ENCODE peak calls at places on chromosome X, in eight cellular contexts. A is DND-41, Z is H9, M is mammary epithelial cell, Q is AG04450, J is HCT116, E is uterus, X is GM23338. I is an unnamed sample.

GRCh38 chrX:23114256-23114655 is 114.5 kb downstream of the DDX53 start:
- DNase-seq in J (no peak), X (no peak), M (no peak), A (no peak), Q (no peak), E (no peak), Z (no peak), I (no peak)

GRCh38 chrX:23035493-23035892 is 35.7 kb downstream of the DDX53 start:
- DNase-seq in E (no peak), X (peak; percentile 7), A (no peak), Q (no peak), J (no peak), Z (peak; percentile 29), M (no peak), I (no peak)

GRCh38 chrX:150226223-150226965 is 136.7 kb upstream of the MAMLD1 start:
- DNase-seq in A (no peak), Q (no peak), M (no peak), E (no peak), J (no peak), Z (no peak), X (peak; percentile 2), I (no peak)

GRCh38 chrX:44314259-44314734 is 29.2 kb downstream of the EFHC2 start:
- DNase-seq in J (no peak), Q (peak; percentile 0), A (no peak), Z (no peak), X (no peak), E (no peak), M (peak; percentile 6), I (peak; percentile 41)

GRCh38 chrX:15696516-15696915 is 31.9 kb upstream of the CLTRN start:
- DNase-seq in Z (no peak), M (no peak), J (no peak), Q (no peak), A (no peak), E (no peak), X (no peak), I (no peak)

GRCh38 chrX:108582151-108582550 is 142.5 kb downstream of the COL4A5 start:
- DNase-seq in A (no peak), E (no peak), Z (no peak), Q (no peak), M (no peak), X (no peak), J (no peak), I (no peak)

GRCh38 chrX:68659385-68659784 is 11.9 kb downstream of the STARD8 start:
- DNase-seq in X (peak; percentile 36), J (no peak), M (no peak), E (no peak), Q (no peak), A (no peak), Z (no peak), I (no peak)

GRCh38 chrX:75786290-75786689 is 1.2 kb upstream of the MAGEE2 start:
- DNase-seq in A (no peak), Q (no peak), E (no peak), Z (no peak), M (no peak), J (no peak), X (no peak), I (no peak)

GRCh38 chrX:74343970-74344622 is 40.1 kb downstream of the ZCCHC13 start:
- DNase-seq in Z (peak; percentile 85), Q (peak; percentile 82), J (peak; percentile 77), A (peak; percentile 64), E (no peak), M (peak; percentile 92), X (peak; percentile 92), I (no peak)

GRCh38 chrX:141947350-141947749 is 43.7 kb downstream of the MAGEC1 start:
- DNase-seq in E (no peak), J (no peak), X (no peak), M (no peak), Q (no peak), A (no peak), Z (no peak), I (no peak)

GRCh38 chrX:9072281-9072680 is 38.4 kb upstream of the FAM9B start:
- DNase-seq in M (no peak), Z (no peak), X (no peak), E (peak; percentile 23), A (no peak), Q (no peak), J (no peak), I (no peak)

GRCh38 chrX:39752820-39753219 is 344.9 kb downstream of the BCOR start:
- DNase-seq in A (no peak), X (no peak), J (no peak), E (no peak), M (no peak), Q (no peak), Z (no peak), I (no peak)

GRCh38 chrX:101485212-101486064 is at the start of gene ARMCX4:
- DNase-seq in A (no peak), Z (peak; percentile 90), Q (peak; percentile 26), X (peak; percentile 76), J (no peak), E (peak; percentile 58), M (peak; percentile 18), I (peak; percentile 46)

GRCh38 chrX:138001219-138001618 is 435.3 kb downstream of the ZIC3 start:
- DNase-seq in A (no peak), X (no peak), E (no peak), Q (no peak), Z (no peak), J (no peak), M (no peak), I (no peak)

GRCh38 chrX:38482183-38482582 is 79.2 kb upstream of the TSPAN7 start:
- DNase-seq in X (no peak), M (no peak), Z (no peak), A (no peak), J (no peak), E (no peak), Q (no peak), I (no peak)

GRCh38 chrX:149003863-149004660 is 501.0 kb downstream of the IDS start:
- DNase-seq in J (no peak), X (no peak), A (no peak), E (no peak), Q (no peak), M (no peak), Z (no peak), I (no peak)

GRCh38 chrX:154603438-154604430 is 15.3 kb downstream of the CTAG1B start:
- DNase-seq in X (no peak), Q (no peak), A (no peak), M (peak; percentile 88), J (peak; percentile 42), Z (no peak), E (no peak), I (no peak)

GRCh38 chrX:1086444-1087409 is 125.7 kb downstream of the CRLF2 start:
- DNase-seq in J (peak; percentile 93), Q (no peak), X (no peak), M (peak; percentile 6), A (no peak), Z (no peak), E (no peak), I (no peak)

GRCh38 chrX:11609109-11609508 is 56.6 kb downstream of the ARHGAP6 start:
- DNase-seq in Z (no peak), Q (no peak), M (no peak), E (no peak), X (no peak), A (no peak), J (no peak), I (no peak)
- H3K27ac ChIP-seq in Z (no peak overlapping the region), Q (no peak overlapping the region), M (no peak overlapping the region), E (no peak overlapping the region), X (no peak overlapping the region), A (no peak overlapping the region), J (no peak overlapping the region), I (no peak overlapping the region)

GRCh38 chrX:40936827-40937226 is 148.4 kb upstream of the USP9X start:
- DNase-seq in Z (no peak), M (no peak), E (no peak), A (no peak), Q (no peak), J (no peak), X (no peak), I (no peak)

GRCh38 chrX:40928076-40928475 is 157.2 kb upstream of the USP9X start:
- DNase-seq in A (no peak), J (no peak), E (no peak), X (no peak), Z (no peak), M (no peak), Q (no peak), I (no peak)

GRCh38 chrX:40933132-40934078 is 151.8 kb upstream of the USP9X start:
- DNase-seq in J (no peak), X (no peak), Q (no peak), E (no peak), M (no peak), A (peak; percentile 56), Z (no peak), I (no peak)

DNA sequence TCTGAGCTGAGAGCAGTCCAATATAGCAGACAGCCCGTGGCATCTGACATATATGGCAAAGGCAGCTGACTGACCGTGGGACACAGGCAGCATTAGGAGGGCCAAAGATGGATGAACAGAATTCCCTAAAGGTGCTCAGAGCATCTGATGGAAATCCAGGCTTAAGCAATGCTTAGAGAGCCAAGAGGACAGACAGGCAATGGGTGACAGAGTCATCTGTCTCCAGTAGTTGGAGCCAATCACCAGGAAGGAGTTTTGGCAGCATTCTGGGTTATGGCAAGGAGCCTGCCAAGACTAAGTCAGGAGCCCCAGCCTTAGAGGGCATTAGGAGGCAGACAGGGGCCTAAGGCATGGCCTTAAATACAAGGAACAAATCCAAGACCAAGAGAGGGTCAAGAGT is 153.3 kb upstream of the USP9X start:
- DNase-seq in J (no peak), M (no peak), E (no peak), Q (no peak), A (no peak), X (no peak), Z (no peak), I (no peak)
- TF ChIP-seq CTCF in J (no peak), M (peak; percentile 23), E (no peak), Q (no peak), A (no peak), X (no peak), Z (no peak), I (no peak)

DNA sequence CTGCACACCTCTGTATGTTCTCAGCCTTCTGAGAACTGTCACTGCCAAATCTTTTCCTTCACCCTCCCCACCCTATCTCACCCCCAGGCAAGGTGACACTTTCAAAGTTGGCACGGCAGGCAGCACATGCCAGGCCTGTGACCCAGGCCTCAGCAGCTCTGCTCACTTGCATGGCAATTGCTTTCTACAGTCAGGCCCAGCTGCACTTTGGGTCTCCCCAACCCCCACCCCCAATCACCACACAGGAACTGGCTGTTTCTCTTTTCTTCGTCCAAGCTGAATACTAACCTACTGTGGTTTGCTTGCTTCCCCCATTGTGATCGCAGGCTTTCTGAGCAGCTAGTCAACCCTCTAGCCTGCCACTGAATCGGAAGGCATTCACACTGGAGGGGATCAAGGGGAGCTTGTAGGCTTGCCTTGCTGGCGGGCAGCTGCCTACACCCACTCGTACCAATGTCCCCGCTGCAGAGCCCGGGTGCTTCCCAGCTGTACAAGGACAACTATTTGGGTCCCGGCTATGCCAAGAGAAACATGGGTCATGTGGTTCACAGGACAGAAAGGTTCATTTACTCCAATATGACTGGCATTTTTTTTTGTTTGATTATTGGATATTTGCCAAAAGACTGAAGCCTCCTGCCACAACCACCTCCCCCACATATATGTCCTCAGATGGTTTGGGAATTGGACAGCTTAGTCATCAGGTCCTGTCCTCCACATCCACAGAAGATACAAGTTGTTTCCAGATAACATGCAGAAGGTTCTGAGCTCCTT is 28.1 kb downstream of the SLC25A43 start:
- DNase-seq in E (no peak), Z (no peak), X (peak; percentile 10), A (peak; percentile 88), J (no peak), M (no peak), Q (no peak), I (peak; percentile 23)
- H3K27ac ChIP-seq in E (no peak overlapping the region), Z (no peak overlapping the region), X (no peak overlapping the region), A (peak overlapping the region; percentile 93), J (no peak overlapping the region), M (no peak overlapping the region), Q (no peak overlapping the region), I (no peak overlapping the region)

GRCh38 chrX:12970691-12971202 is 4.2 kb upstream of the TMSB4X start:
- DNase-seq in Z (peak; percentile 65), E (peak; percentile 39), A (peak; percentile 75), J (no peak), X (peak; percentile 70), Q (no peak), M (no peak), I (peak; percentile 42)
- TF ChIP-seq CTCF in Z (peak; percentile 60), E (peak; percentile 54), A (peak; percentile 78), J (no peak), X (peak; percentile 50), Q (peak; percentile 42), M (peak; percentile 55), I (peak; percentile 47)

I was measured in heart right ventricle.